ENCODE peak calls at places on chromosome 15, in six cellular contexts. One of them, this sample, is unnamed.

GRCh38 chr15:43081283-43081682 is 24.6 kb downstream of the UBR1 start:
- DNase-seq in amniotic epithelial cell: no peak
- DNase-seq in left cardiac atrium: no peak
- DNase-seq in H4: no peak
- DNase-seq in psoas muscle: no peak
- DNase-seq in cardiac fibroblast: no peak
- DNase-seq in this sample: no peak

GRCh38 chr15:79023918-79024317 is 66.7 kb downstream of the RASGRF1 start:
- DNase-seq in cardiac fibroblast: no peak
- DNase-seq in psoas muscle: no peak
- DNase-seq in amniotic epithelial cell: no peak
- DNase-seq in left cardiac atrium: no peak
- DNase-seq in H4: no peak
- DNase-seq in this sample: no peak

GRCh38 chr15:43316007-43316968 is 14.1 kb downstream of the LCMT2 start:
- DNase-seq in amniotic epithelial cell: peak; percentile 78
- DNase-seq in psoas muscle: no peak
- DNase-seq in left cardiac atrium: no peak
- DNase-seq in H4: no peak
- DNase-seq in cardiac fibroblast: peak; percentile 25
- DNase-seq in this sample: no peak

GRCh38 chr15:96500491-96500890 is 170.0 kb downstream of the NR2F2 start:
- DNase-seq in amniotic epithelial cell: no peak
- DNase-seq in psoas muscle: no peak
- DNase-seq in H4: no peak
- DNase-seq in cardiac fibroblast: no peak
- DNase-seq in left cardiac atrium: no peak
- DNase-seq in this sample: no peak

GRCh38 chr15:63372018-63372705 is 9.5 kb downstream of the CA12 start:
- DNase-seq in H4: peak; percentile 96
- DNase-seq in psoas muscle: peak; percentile 74
- DNase-seq in amniotic epithelial cell: peak; percentile 95
- DNase-seq in left cardiac atrium: peak; percentile 66
- DNase-seq in cardiac fibroblast: peak; percentile 94
- DNase-seq in this sample: no peak

GRCh38 chr15:74423443-74424257 is 10.1 kb downstream of the SEMA7A start:
- DNase-seq in H4: no peak
- DNase-seq in left cardiac atrium: no peak
- DNase-seq in amniotic epithelial cell: peak; percentile 55
- DNase-seq in cardiac fibroblast: no peak
- DNase-seq in psoas muscle: no peak
- DNase-seq in this sample: no peak

GRCh38 chr15:74179101-74179841 is 5.8 kb downstream of the ISLR start:
- DNase-seq in cardiac fibroblast: peak; percentile 98
- DNase-seq in amniotic epithelial cell: peak; percentile 94
- DNase-seq in left cardiac atrium: peak; percentile 92
- DNase-seq in H4: peak; percentile 36
- DNase-seq in psoas muscle: peak; percentile 85
- DNase-seq in this sample: no peak

GRCh38 chr15:43105778-43106485 is at the start of gene UBR1:
- DNase-seq in cardiac fibroblast: peak; percentile 97
- DNase-seq in amniotic epithelial cell: peak; percentile 90
- DNase-seq in left cardiac atrium: peak; percentile 95
- DNase-seq in psoas muscle: peak; percentile 92
- DNase-seq in H4: peak; percentile 83
- DNase-seq in this sample: peak; percentile 97

GRCh38 chr15:38608682-38609081 is 44.1 kb upstream of the RASGRP1 start:
- DNase-seq in cardiac fibroblast: no peak
- DNase-seq in amniotic epithelial cell: no peak
- DNase-seq in left cardiac atrium: no peak
- DNase-seq in H4: no peak
- DNase-seq in psoas muscle: no peak
- DNase-seq in this sample: no peak

This sample was measured in Karpas-422.